ENCODE peak calls at places on chromosomes 16 and 17, in nine cellular contexts. I, V, M, D, T, U, W, P and O are unnamed samples.

GRCh38 chr17:8109669-8110455 is 8.5 kb downstream of the ALOXE3 start:
- DNase-seq in T (peak), I (peak), D (peak), U (peak), W (no peak), P (no peak), V (peak), M (peak), O (no peak)

GRCh38 chr17:2724783-2725164 is 13.2 kb upstream of the CLUH start:
- DNase-seq in T (peak), W (no peak), M (no peak), P (no peak), V (peak), I (peak), U (no peak), D (peak), O (no peak)

GRCh38 chr16:78535098-78535497 is 435.6 kb downstream of the WWOX start:
- DNase-seq in U (no peak), T (peak), M (no peak), V (no peak), I (no peak), P (no peak), D (no peak), W (no peak), O (no peak)

GRCh38 chr17:65055280-65055707 is 1.2 kb downstream of the GNA13 start:
- DNase-seq in P (no peak), I (no peak), D (peak), W (no peak), V (no peak), U (peak), T (no peak), M (no peak), O (no peak)

GRCh38 chr17:33038740-33039139 is 47.1 kb downstream of the SPACA3 start:
- DNase-seq in T (peak), M (no peak), V (peak), D (no peak), P (no peak), W (no peak), I (peak), U (no peak), O (no peak)

GRCh38 chr17:81200695-81201580 is 21.8 kb downstream of the CEP131 start:
- DNase-seq in I (peak), P (peak), D (peak), W (peak), T (peak), V (peak), U (no peak), M (no peak), O (peak)

GRCh38 chr16:88700636-88701482 is 5.3 kb downstream of the RNF166 start:
- DNase-seq in V (peak), M (peak), U (peak), T (no peak), P (no peak), D (peak), W (peak), I (no peak), O (peak)

GRCh38 chr16:50534091-50534490 is 14.1 kb upstream of the NKD1 start:
- DNase-seq in V (no peak), P (no peak), D (no peak), M (no peak), I (no peak), T (no peak), W (no peak), U (no peak), O (no peak)

GRCh38 chr17:40092581-40092980 is 7.8 kb downstream of the NR1D1 start:
- DNase-seq in V (no peak), T (no peak), D (no peak), I (peak), M (no peak), U (no peak), W (no peak), P (no peak), O (no peak)

GRCh38 chr16:4655801-4656200 is 31.2 kb downstream of the MGRN1 start:
- DNase-seq in D (no peak), I (no peak), T (no peak), U (no peak), M (no peak), W (no peak), V (no peak), P (no peak), O (no peak)

GRCh38 chr16:48617711-48618148 is 7.8 kb upstream of the N4BP1 start:
- DNase-seq in M (no peak), V (peak), D (no peak), T (no peak), W (no peak), P (no peak), I (peak), U (no peak), O (no peak)

GRCh38 chr16:73054732-73055481 is 7.0 kb upstream of the ZFHX3 start:
- DNase-seq in W (no peak), U (no peak), T (peak), D (no peak), V (peak), P (no peak), I (no peak), M (no peak), O (no peak)